ENCODE peak calls at places on chromosomes 5 and 9, in seven cellular contexts. Q is WTC11; L is AG10803; B is CD4-positive, alpha-beta T cell; H is testis; A is gastrocnemius medialis; S is breast epithelium. D is an unnamed sample.

GRCh38 chr5:126988021-126988569 is 42.3 kb downstream of the MARCHF3 start:
- DNase-seq in S (no peak), A (no peak), L (no peak), B (no peak), Q (no peak), H (no peak), D (no peak)

GRCh38 chr9:108473209-108474112 is 382.3 kb downstream of the ACTL7B start:
- DNase-seq in Q (no peak), H (peak), S (no peak), L (peak), B (no peak), A (peak), D (no peak)

GRCh38 chr9:84945878-84946538 is 276.5 kb downstream of the NTRK2 start:
- DNase-seq in S (no peak), Q (no peak), B (no peak), L (peak), A (no peak), H (no peak), D (no peak)

GRCh38 chr5:66209794-66210193 is 65.7 kb downstream of the SREK1 start:
- DNase-seq in Q (no peak), A (no peak), B (no peak), S (no peak), L (no peak), H (peak), D (no peak)

GRCh38 chr5:66247176-66247960 is 103.3 kb downstream of the SREK1 start:
- DNase-seq in S (no peak), Q (no peak), H (no peak), B (no peak), L (peak), A (no peak), D (no peak)

GRCh38 chr5:128015478-128015877 is 68.1 kb upstream of the SLC12A2 start:
- DNase-seq in H (no peak), B (no peak), L (no peak), S (no peak), Q (no peak), A (no peak), D (no peak)

GRCh38 chr9:89635816-89636215 is 31.0 kb downstream of the GADD45G start:
- DNase-seq in B (no peak), S (no peak), H (no peak), A (no peak), Q (no peak), L (no peak), D (no peak)

GRCh38 chr5:150671509-150672236 is 10.6 kb downstream of the MYOZ3 start:
- DNase-seq in S (no peak), H (no peak), L (no peak), A (no peak), B (no peak), Q (peak), D (peak)

GRCh38 chr5:116137544-116138378 is 52.9 kb downstream of the COMMD10 start:
- DNase-seq in S (no peak), A (no peak), B (no peak), Q (no peak), H (no peak), L (peak), D (peak)

GRCh38 chr5:172455511-172456061 is 1.3 kb upstream of the SH3PXD2B start:
- DNase-seq in B (no peak), S (no peak), H (no peak), A (no peak), L (peak), Q (peak), D (peak)

GRCh38 chr5:172453206-172453985 is 929 bp downstream of the SH3PXD2B start:
- DNase-seq in A (no peak), L (peak), B (no peak), Q (peak), S (no peak), H (no peak), D (peak)

GRCh38 chr5:172453986-172454354 is 355 bp downstream of the SH3PXD2B start:
- DNase-seq in B (no peak), A (no peak), S (no peak), H (no peak), Q (peak), L (no peak), D (peak)

GRCh38 chr5:172455087-172455381 is 709 bp upstream of the SH3PXD2B start:
- DNase-seq in L (no peak), H (no peak), Q (peak), B (no peak), S (no peak), A (no peak), D (no peak)

GRCh38 chr5:172454355-172455086 is at the start of gene SH3PXD2B:
- DNase-seq in B (peak), A (no peak), L (peak), S (no peak), Q (peak), H (no peak), D (peak)
- TF ChIP-seq CTCF in B (no peak), A (no peak), L (no peak), S (no peak), Q (no peak), H (no peak), D (no peak)

GRCh38 chr5:80481019-80481893 is 6.6 kb upstream of the FAM151B start:
- DNase-seq in Q (peak), S (no peak), H (peak), B (peak), L (peak), A (no peak), D (peak)
- TF ChIP-seq CTCF in Q (peak), S (peak), H (no peak), B (peak), L (peak), A (peak), D (peak)

GRCh38 chr5:34452170-34452828 is 203.8 kb upstream of the RAI14 start:
- DNase-seq in H (no peak), Q (no peak), B (no peak), S (no peak), A (no peak), L (peak), D (no peak)
- TF ChIP-seq CTCF in H (no peak), Q (no peak), B (no peak), S (peak), A (no peak), L (peak), D (peak)

GRCh38 chr9:96217358-96217755 is 84.6 kb downstream of the HSD17B3 start:
- DNase-seq in B (no peak), S (no peak), H (peak), L (no peak), A (no peak), Q (no peak), D (no peak)

GRCh38 chr9:96222132-96222531 is 79.8 kb downstream of the HSD17B3 start:
- DNase-seq in H (no peak), A (no peak), L (no peak), B (no peak), S (no peak), Q (peak), D (no peak)

GRCh38 chr9:96218821-96219614 is 83.0 kb downstream of the HSD17B3 start:
- DNase-seq in Q (peak), H (peak), A (no peak), L (no peak), B (no peak), S (no peak), D (no peak)

GRCh38 chr9:96217756-96218693 is 84.0 kb downstream of the HSD17B3 start:
- DNase-seq in L (peak), A (peak), B (peak), H (peak), Q (peak), S (peak), D (peak)

GRCh38 chr9:96219615-96220257 is 82.2 kb downstream of the HSD17B3 start:
- DNase-seq in S (no peak), L (peak), B (peak), Q (peak), H (peak), A (no peak), D (peak)
- TF ChIP-seq CTCF in S (peak), L (peak), B (peak), Q (peak), H (peak), A (peak), D (peak)

GRCh38 chr9:69805962-69806633 is 14.5 kb upstream of the CFAP95 start:
- DNase-seq in L (no peak), H (peak), A (no peak), S (no peak), Q (no peak), B (no peak), D (no peak)

GRCh38 chr9:69811329-69811989 is 9.2 kb upstream of the CFAP95 start:
- DNase-seq in L (no peak), Q (no peak), B (no peak), A (no peak), H (no peak), S (no peak), D (no peak)

GRCh38 chr9:69806642-69807041 is 14.0 kb upstream of the CFAP95 start:
- DNase-seq in Q (no peak), H (no peak), A (no peak), L (no peak), S (no peak), B (no peak), D (no peak)

GRCh38 chr9:69812068-69813000 is 8.3 kb upstream of the CFAP95 start:
- DNase-seq in L (no peak), H (no peak), Q (no peak), A (no peak), B (no peak), S (no peak), D (no peak)

GRCh38 chr9:69809304-69809863 is 11.2 kb upstream of the CFAP95 start:
- DNase-seq in S (no peak), B (no peak), H (peak), L (peak), Q (peak), A (no peak), D (peak)
- TF ChIP-seq CTCF in S (no peak), B (peak), H (no peak), L (peak), Q (no peak), A (no peak), D (peak)

GRCh38 chr5:1666812-1667588 is 132.6 kb downstream of the MRPL36 start:
- DNase-seq in S (no peak), L (no peak), B (peak), A (no peak), H (peak), Q (peak), D (peak)
- TF ChIP-seq CTCF in S (peak), L (no peak), B (no peak), A (no peak), H (no peak), Q (peak), D (peak)

GRCh38 chr5:123278284-123278683 is 144.9 kb downstream of the CEP120 start:
- DNase-seq in S (no peak), A (no peak), B (no peak), Q (no peak), L (peak), H (no peak), D (no peak)

GRCh38 chr5:123269851-123270250 is 153.4 kb downstream of the CEP120 start:
- DNase-seq in S (no peak), L (no peak), Q (no peak), H (no peak), B (no peak), A (no peak), D (no peak)

GRCh38 chr5:123269436-123269835 is 153.8 kb downstream of the CEP120 start:
- DNase-seq in A (no peak), Q (no peak), L (no peak), S (no peak), H (no peak), B (no peak), D (no peak)

GRCh38 chr5:123273984-123274383 is 149.2 kb downstream of the CEP120 start:
- DNase-seq in A (no peak), B (no peak), Q (no peak), L (no peak), H (no peak), S (no peak), D (no peak)
- TF ChIP-seq CTCF in A (no peak), B (no peak), Q (no peak), L (no peak), H (no peak), S (no peak), D (no peak)

GRCh38 chr5:73945505-73945904 is 319.5 kb downstream of the ARHGEF28 start:
- DNase-seq in L (no peak), H (no peak), Q (peak), S (no peak), A (no peak), B (no peak), D (no peak)
- TF ChIP-seq CTCF in L (peak), H (no peak), Q (peak), S (no peak), A (no peak), B (no peak), D (peak)

DNA sequence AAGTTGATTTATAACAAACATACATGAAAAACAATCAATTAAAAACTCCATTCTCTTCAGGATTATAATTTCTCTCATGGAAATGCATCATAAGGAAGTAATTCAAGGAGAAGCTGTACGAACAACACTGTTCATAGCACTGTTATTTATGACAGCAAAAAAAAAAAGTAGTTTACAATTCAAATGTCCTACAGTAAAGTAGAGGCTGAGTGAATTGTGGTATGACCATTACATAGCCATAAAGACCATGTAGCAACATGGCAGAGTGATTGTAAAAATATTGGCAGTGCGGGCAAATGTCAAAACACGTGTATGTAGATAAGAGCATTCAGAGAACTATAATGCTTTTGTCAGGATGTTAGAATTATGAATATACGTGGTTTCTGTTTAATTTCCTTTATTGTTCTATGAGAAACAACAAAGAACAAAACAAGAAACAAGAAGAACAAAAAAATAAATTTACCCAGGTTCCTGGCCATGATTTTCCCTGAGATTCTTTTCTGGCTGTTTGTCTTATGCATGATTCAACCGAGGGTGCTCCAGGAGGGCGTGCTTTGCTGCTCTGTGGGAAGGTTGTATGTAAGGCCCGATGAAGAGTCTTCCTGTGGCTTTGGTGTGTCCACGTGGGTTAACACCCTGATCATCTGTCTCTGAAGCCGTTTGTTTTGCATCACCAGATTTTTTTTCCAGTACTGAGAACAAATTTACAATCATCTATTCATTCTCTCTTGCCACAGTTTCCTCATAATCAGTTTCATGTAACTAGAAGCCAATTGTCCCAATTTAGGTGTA is 28.8 kb downstream of the GCNT4 start:
- DNase-seq in L (no peak), B (no peak), S (no peak), A (no peak), H (no peak), Q (no peak), D (no peak)
- TF ChIP-seq CTCF in L (no peak), B (no peak), S (no peak), A (no peak), H (no peak), Q (no peak), D (no peak)

D was measured in endothelial cell.